ENCODE peak calls at places on chromosome 21, in five cellular contexts. P, G, K, U and N are unnamed samples.

GRCh38 chr21:16708431-16708830 is 804.4 kb upstream of the CXADR start:
- DNase-seq in U (no peak), K (no peak), G (no peak), P (no peak), N (no peak)

GRCh38 chr21:39132248-39132647 is 51.0 kb downstream of the PSMG1 start:
- DNase-seq in K (no peak), U (no peak), G (no peak), P (no peak), N (no peak)

GRCh38 chr21:26709090-26709489 is 136.0 kb upstream of the CYYR1 start:
- DNase-seq in K (no peak), G (no peak), P (no peak), U (no peak), N (no peak)

GRCh38 chr21:39674794-39675193 is 62.1 kb downstream of the B3GALT5 start:
- DNase-seq in G (no peak), P (no peak), K (no peak), U (no peak), N (no peak)

GRCh38 chr21:14046401-14046800 is 164.4 kb downstream of the LIPI start:
- DNase-seq in K (no peak), U (no peak), G (no peak), P (no peak), N (no peak)

GRCh38 chr21:39911286-39911685 is 44.0 kb downstream of the PCP4 start:
- DNase-seq in G (no peak), U (no peak), P (no peak), K (peak; percentile 60), N (no peak)

GRCh38 chr21:15183712-15184353 is 119.0 kb upstream of the NRIP1 start:
- DNase-seq in U (no peak), K (no peak), P (no peak), G (no peak), N (no peak)

GRCh38 chr21:34996304-34997081 is 52.6 kb downstream of the RUNX1 start:
- DNase-seq in K (no peak), P (no peak), U (no peak), G (no peak), N (peak; percentile 42)

GRCh38 chr21:36250423-36251075 is 69.4 kb upstream of the MORC3 start:
- DNase-seq in U (no peak), G (no peak), K (peak; percentile 21), P (no peak), N (no peak)

GRCh38 chr21:37829447-37829846 is 86.8 kb downstream of the KCNJ6 start:
- DNase-seq in U (no peak), P (no peak), G (no peak), K (no peak), N (no peak)

GRCh38 chr21:16069713-16070112 is 339.9 kb downstream of the USP25 start:
- DNase-seq in K (no peak), P (no peak), G (no peak), U (no peak), N (no peak)

GRCh38 chr21:41217656-41218380 is 49.9 kb downstream of the BACE2 start:
- DNase-seq in G (no peak), U (no peak), P (peak; percentile 54), K (no peak), N (no peak)

GRCh38 chr21:42056468-42056867 is 14.6 kb upstream of the UMODL1 start:
- DNase-seq in G (no peak), K (no peak), U (no peak), P (no peak), N (no peak)

GRCh38 chr21:36134820-36135390 is at the start of gene CBR3:
- DNase-seq in P (peak; percentile 48), U (peak; percentile 39), G (no peak), K (peak; percentile 43), N (peak; percentile 47)

GRCh38 chr21:41952568-41953248 is 1.1 kb downstream of the C2CD2 start:
- DNase-seq in P (no peak), U (no peak), G (no peak), K (peak; percentile 49), N (no peak)

GRCh38 chr21:25872271-25872670 is 137.5 kb downstream of the GABPA start:
- DNase-seq in P (no peak), U (no peak), G (no peak), K (peak; percentile 60), N (no peak)

GRCh38 chr21:17491716-17492414 is 21.0 kb upstream of the CXADR start:
- DNase-seq in P (peak; percentile 13), G (peak; percentile 25), U (no peak), K (no peak), N (peak; percentile 64)

GRCh38 chr21:16589046-16589445 is 859.3 kb downstream of the USP25 start:
- DNase-seq in G (no peak), P (no peak), K (no peak), U (no peak), N (no peak)

GRCh38 chr21:38227401-38227800 is 29.4 kb upstream of the KCNJ15 start:
- DNase-seq in K (no peak), U (no peak), G (no peak), P (no peak), N (no peak)

GRCh38 chr21:37319551-37319950 is 47.0 kb upstream of the DYRK1A start:
- DNase-seq in G (no peak), U (no peak), P (no peak), K (no peak), N (no peak)

GRCh38 chr21:41526478-41527087 is 18.6 kb upstream of the TMPRSS2 start:
- DNase-seq in G (no peak), P (no peak), K (no peak), U (no peak), N (no peak)

GRCh38 chr21:41283211-41283818 is 33.3 kb upstream of the FAM3B start:
- DNase-seq in U (peak; percentile 12), K (peak; percentile 85), P (peak; percentile 66), G (no peak), N (peak; percentile 56)

GRCh38 chr21:38440746-38441145 is 57.5 kb downstream of the ERG start:
- DNase-seq in P (no peak), G (no peak), K (no peak), U (no peak), N (no peak)

GRCh38 chr21:42233067-42233981 is 14.4 kb downstream of the ABCG1 start:
- DNase-seq in K (peak; percentile 49), P (peak; percentile 75), U (peak; percentile 85), G (peak; percentile 30), N (peak; percentile 69)

GRCh38 chr21:36388835-36389234 is 3.6 kb downstream of the CHAF1B start:
- DNase-seq in U (peak; percentile 21), G (no peak), P (no peak), K (peak; percentile 88), N (peak; percentile 30)

GRCh38 chr21:16154961-16155360 is 425.2 kb downstream of the USP25 start:
- DNase-seq in U (no peak), G (no peak), P (no peak), K (peak; percentile 52), N (no peak)

GRCh38 chr21:38402291-38402690 is 96.0 kb downstream of the ERG start:
- DNase-seq in U (no peak), K (peak; percentile 6), G (no peak), P (no peak), N (no peak)

GRCh38 chr21:29953690-29954089 is 13.9 kb upstream of the GRIK1 start:
- DNase-seq in G (no peak), U (no peak), P (no peak), K (no peak), N (no peak)
- H3K27me3 ChIP-seq in G (no peaks in the 10 kb centered on the region), U (no peaks in the 10 kb centered on the region), P (no peaks in the 10 kb centered on the region), K (no peaks in the 10 kb centered on the region), N (no peaks in the 10 kb centered on the region)

DNA sequence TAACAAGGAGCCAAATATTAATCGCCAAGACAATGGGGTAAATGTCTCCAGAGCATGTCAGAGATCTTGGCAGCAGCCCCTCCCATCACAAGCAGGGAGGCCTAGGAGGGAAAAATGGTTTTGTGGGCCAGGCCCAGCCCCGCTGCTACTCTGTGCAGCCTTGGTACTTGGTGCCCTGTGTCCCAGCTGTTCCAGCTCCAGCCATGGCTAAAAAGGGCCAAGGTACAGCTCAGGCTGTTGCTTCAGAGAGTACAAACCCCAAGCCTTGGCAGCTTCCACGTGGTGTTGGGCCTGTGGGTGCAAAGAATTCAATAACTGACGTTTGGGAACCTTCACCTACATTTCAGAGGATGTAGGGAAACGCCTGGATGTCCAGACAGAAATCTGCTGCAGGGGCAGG is 10.4 kb downstream of the UBE2G2 start:
- DNase-seq in G (no peak), K (no peak), U (no peak), P (no peak), N (no peak)
- H3K4me3 ChIP-seq in G (no peak overlapping the region), K (no peak overlapping the region), U (no peak overlapping the region), P (no peak overlapping the region), N (no peak overlapping the region)

DNA sequence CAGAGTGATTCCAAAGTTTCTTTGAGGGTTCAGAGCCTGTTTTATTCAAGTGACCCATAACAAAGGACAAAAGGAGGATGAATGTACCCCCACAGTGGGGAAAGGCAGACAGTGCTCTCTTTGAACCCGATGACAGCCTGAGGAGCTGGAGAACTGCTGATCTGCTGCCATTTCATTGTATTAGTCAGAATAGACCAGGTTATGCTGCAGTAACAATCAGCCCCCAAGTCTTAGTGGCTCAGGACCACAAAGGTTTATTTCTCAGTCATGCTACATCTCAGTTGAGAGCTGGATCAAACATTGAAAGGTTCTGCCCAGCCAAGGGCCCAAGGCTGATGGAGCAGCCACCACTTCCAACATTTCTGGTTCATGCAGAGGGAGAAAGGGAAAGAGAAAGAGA is 88.9 kb downstream of the HUNK start:
- DNase-seq in U (no peak), P (no peak), G (no peak), K (no peak), N (no peak)
- H3K27me3 ChIP-seq in U (no peaks in the 10 kb centered on the region), P (no peaks in the 10 kb centered on the region), G (no peaks in the 10 kb centered on the region), K (no peaks in the 10 kb centered on the region), N (no peaks in the 10 kb centered on the region)

DNA sequence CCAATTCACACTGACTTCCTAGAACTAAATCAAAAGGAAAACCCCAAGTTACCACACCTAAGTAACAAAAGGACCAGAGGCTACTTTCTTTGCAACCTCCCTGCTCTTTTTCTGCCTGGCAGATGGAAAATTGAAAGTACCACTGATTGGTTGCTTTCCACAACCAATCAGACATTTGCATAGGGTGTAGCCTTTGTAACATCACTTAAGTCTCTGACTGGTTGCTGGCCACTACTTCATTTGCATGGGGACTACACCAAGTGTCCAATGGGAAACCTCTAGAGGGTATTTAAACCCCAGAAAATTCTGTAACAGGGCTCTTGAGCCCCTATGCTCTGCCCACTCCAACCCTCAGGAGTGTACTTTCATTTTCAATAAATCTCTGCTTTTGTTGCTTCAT is 365.0 kb downstream of the LTN1 start:
- DNase-seq in K (no peak), P (no peak), U (no peak), G (no peak), N (no peak)
- H3K4me3 ChIP-seq in K (no peak overlapping the region), P (no peak overlapping the region), U (no peak overlapping the region), G (no peak overlapping the region), N (no peak overlapping the region)

GRCh38 chr21:31340499-31340898 is 3.6 kb downstream of the TIAM1 start:
- DNase-seq in K (no peak), G (no peak), U (no peak), P (no peak), N (no peak)
- H3K27me3 ChIP-seq in K (no peaks in the 10 kb centered on the region), G (no peaks in the 10 kb centered on the region), U (no peaks in the 10 kb centered on the region), P (peaks cover 8% of the 10 kb centered on the region), N (no peaks in the 10 kb centered on the region)

GRCh38 chr21:46442938-46443337 is 15.8 kb upstream of the DIP2A start:
- DNase-seq in P (no peak), U (no peak), G (no peak), K (no peak), N (no peak)
- H3K4me3 ChIP-seq in P (no peak overlapping the region), U (no peak overlapping the region), G (no peak overlapping the region), K (no peak overlapping the region), N (no peak overlapping the region)

GRCh38 chr21:43262427-43262826 is 93.6 kb downstream of the CRYAA start:
- DNase-seq in K (no peak), P (no peak), G (no peak), U (no peak), N (no peak)
- H3K27me3 ChIP-seq in K (no peaks in the 10 kb centered on the region), P (no peaks in the 10 kb centered on the region), G (no peaks in the 10 kb centered on the region), U (no peaks in the 10 kb centered on the region), N (no peaks in the 10 kb centered on the region)

GRCh38 chr21:33894736-33895288 is 20.8 kb downstream of the ATP5PO start:
- DNase-seq in U (peak; percentile 34), K (peak; percentile 95), P (peak; percentile 81), G (peak; percentile 50), N (peak; percentile 66)
- H3K4me3 ChIP-seq in U (no peak overlapping the region), K (peak overlapping the region; percentile 39), P (peak overlapping the region; percentile 43), G (peak overlapping the region; percentile 65), N (no peak overlapping the region)